ENCODE peak calls at places on chromosomes 5 and 9, in four cellular contexts. One of them, this sample, is unnamed.

GRCh38 chr5:68436686-68437520 is 221.3 kb downstream of the PIK3R1 start:
- DNase-seq in GM20000: no peak
- DNase-seq in AG08395: no peak
- DNase-seq in activated CD4-positive, alpha-beta T cell treated with anti-CD3 and anti-CD28 coated beads, Interleukin-2, amount 50 U/mL, for 1 hour: no peak
- DNase-seq in this sample: no peak

GRCh38 chr5:72467987-72468386 is 39.2 kb downstream of the ZNF366 start:
- DNase-seq in GM20000: no peak
- DNase-seq in AG08395: peak; percentile 27
- DNase-seq in activated CD4-positive, alpha-beta T cell treated with anti-CD3 and anti-CD28 coated beads, Interleukin-2, amount 50 U/mL, for 1 hour: no peak
- DNase-seq in this sample: no peak

GRCh38 chr9:82333671-82334070 is 345.1 kb downstream of the SPATA31D1 start:
- DNase-seq in GM20000: no peak
- DNase-seq in AG08395: no peak
- DNase-seq in activated CD4-positive, alpha-beta T cell treated with anti-CD3 and anti-CD28 coated beads, Interleukin-2, amount 50 U/mL, for 1 hour: no peak
- DNase-seq in this sample: no peak

GRCh38 chr9:110015759-110016158 is 192.2 kb downstream of the C9orf152 start:
- DNase-seq in GM20000: no peak
- DNase-seq in AG08395: no peak
- DNase-seq in activated CD4-positive, alpha-beta T cell treated with anti-CD3 and anti-CD28 coated beads, Interleukin-2, amount 50 U/mL, for 1 hour: no peak
- DNase-seq in this sample: no peak

GRCh38 chr9:16030513-16031185 is 477.8 kb downstream of the CCDC171 start:
- DNase-seq in GM20000: peak; percentile 27
- DNase-seq in AG08395: peak; percentile 83
- DNase-seq in activated CD4-positive, alpha-beta T cell treated with anti-CD3 and anti-CD28 coated beads, Interleukin-2, amount 50 U/mL, for 1 hour: no peak
- DNase-seq in this sample: peak; percentile 10

GRCh38 chr9:129569506-129570449 is 51.1 kb downstream of the C9orf50 start:
- DNase-seq in GM20000: peak; percentile 70
- DNase-seq in AG08395: no peak
- DNase-seq in activated CD4-positive, alpha-beta T cell treated with anti-CD3 and anti-CD28 coated beads, Interleukin-2, amount 50 U/mL, for 1 hour: no peak
- DNase-seq in this sample: no peak

GRCh38 chr9:79007701-79008483 is 563.9 kb upstream of the TLE4 start:
- DNase-seq in GM20000: no peak
- DNase-seq in AG08395: no peak
- DNase-seq in activated CD4-positive, alpha-beta T cell treated with anti-CD3 and anti-CD28 coated beads, Interleukin-2, amount 50 U/mL, for 1 hour: no peak
- DNase-seq in this sample: no peak

GRCh38 chr9:128155736-128156500 is 4.1 kb upstream of the BBLN start:
- DNase-seq in GM20000: no peak
- DNase-seq in AG08395: no peak
- DNase-seq in activated CD4-positive, alpha-beta T cell treated with anti-CD3 and anti-CD28 coated beads, Interleukin-2, amount 50 U/mL, for 1 hour: no peak
- DNase-seq in this sample: no peak

GRCh38 chr5:118441034-118441433 is 547.3 kb downstream of the DTWD2 start:
- DNase-seq in GM20000: no peak
- DNase-seq in AG08395: no peak
- DNase-seq in activated CD4-positive, alpha-beta T cell treated with anti-CD3 and anti-CD28 coated beads, Interleukin-2, amount 50 U/mL, for 1 hour: no peak
- DNase-seq in this sample: no peak

GRCh38 chr5:3060283-3060682 is 308.8 kb upstream of the IRX2 start:
- DNase-seq in GM20000: no peak
- DNase-seq in AG08395: no peak
- DNase-seq in activated CD4-positive, alpha-beta T cell treated with anti-CD3 and anti-CD28 coated beads, Interleukin-2, amount 50 U/mL, for 1 hour: no peak
- DNase-seq in this sample: no peak

GRCh38 chr5:514101-514485 is 10.2 kb downstream of the SLC9A3 start:
- DNase-seq in GM20000: no peak
- DNase-seq in AG08395: no peak
- DNase-seq in activated CD4-positive, alpha-beta T cell treated with anti-CD3 and anti-CD28 coated beads, Interleukin-2, amount 50 U/mL, for 1 hour: no peak
- DNase-seq in this sample: no peak